ENCODE peak calls at places on chromosomes 3 and 15, in seven cellular contexts. E is AG04449, T is ovary, D is lower leg skin, I is HepG2, R is activated B cell treated with CpG ODN at 0.5 μM for 24 hours, O is adrenal gland. S is an unnamed sample.

GRCh38 chr3:126816956-126817777 is 113.1 kb downstream of the CHCHD6 start:
- DNase-seq in E (no peak), I (peak), R (no peak), D (no peak), O (peak), T (no peak), S (no peak)

GRCh38 chr3:196654691-196655090 is 15.2 kb downstream of the NRROS start:
- DNase-seq in D (no peak), E (no peak), T (no peak), R (no peak), O (no peak), I (no peak), S (no peak)

GRCh38 chr15:88658070-88658965 is 19.5 kb downstream of the ISG20 start:
- DNase-seq in R (no peak), D (no peak), E (no peak), I (no peak), O (no peak), T (no peak), S (no peak)

GRCh38 chr3:58508437-58508836 is 16.5 kb downstream of the KCTD6 start:
- DNase-seq in R (no peak), E (no peak), T (no peak), I (no peak), D (no peak), O (no peak), S (no peak)

GRCh38 chr3:25897019-25897418 is 107.1 kb downstream of the OXSM start:
- DNase-seq in E (no peak), O (peak), I (peak), T (no peak), D (no peak), R (no peak), S (no peak)

GRCh38 chr3:56747150-56747549 is 54.6 kb downstream of the ARHGEF3 start:
- DNase-seq in T (no peak), O (no peak), E (no peak), D (no peak), I (no peak), R (no peak), S (no peak)

GRCh38 chr3:48798998-48799397 is 48.7 kb downstream of the PRKAR2A start:
- DNase-seq in R (no peak), T (no peak), D (no peak), E (no peak), O (no peak), I (peak), S (no peak)

GRCh38 chr3:122893282-122893681 is 98.4 kb downstream of the SLC49A4 start:
- DNase-seq in D (no peak), I (peak), R (no peak), O (no peak), E (no peak), T (no peak), S (no peak)

GRCh38 chr3:98058244-98058960 is 23.3 kb upstream of the GABRR3 start:
- DNase-seq in R (no peak), E (no peak), D (no peak), T (no peak), I (no peak), O (no peak), S (no peak)

GRCh38 chr3:29183346-29184087 is 97.4 kb upstream of the RBMS3 start:
- DNase-seq in D (no peak), T (no peak), R (no peak), O (no peak), E (no peak), I (no peak), S (no peak)

GRCh38 chr15:90318591-90318990 is 33.5 kb upstream of the ZNF774 start:
- DNase-seq in R (no peak), I (no peak), E (no peak), O (no peak), D (no peak), T (no peak), S (peak)

GRCh38 chr3:18012933-18013332 is 270.5 kb upstream of the TBC1D5 start:
- DNase-seq in O (no peak), I (no peak), D (no peak), T (no peak), E (no peak), R (no peak), S (no peak)

GRCh38 chr3:192827208-192827607 is 90.4 kb downstream of the MB21D2 start:
- DNase-seq in O (no peak), D (no peak), E (no peak), R (no peak), T (no peak), I (no peak), S (no peak)

GRCh38 chr3:46496745-46497555 is 826 bp upstream of the RTP3 start:
- DNase-seq in T (no peak), R (no peak), E (no peak), O (peak), D (no peak), I (no peak), S (no peak)

GRCh38 chr3:11600501-11601282 is 43.0 kb downstream of the VGLL4 start:
- DNase-seq in I (peak), R (no peak), D (peak), T (peak), E (peak), O (peak), S (no peak)

GRCh38 chr3:15750879-15751278 is 46.9 kb downstream of the ANKRD28 start:
- DNase-seq in T (no peak), O (no peak), D (no peak), I (no peak), R (no peak), E (no peak), S (no peak)

GRCh38 chr3:129626744-129627349 is 20.4 kb upstream of the PLXND1 start:
- DNase-seq in I (peak), R (peak), E (no peak), D (no peak), T (peak), O (peak), S (peak)

GRCh38 chr3:129624347-129625070 is 18.0 kb upstream of the PLXND1 start:
- DNase-seq in E (no peak), D (no peak), I (no peak), R (no peak), O (peak), T (no peak), S (no peak)

GRCh38 chr3:129623447-129624118 is 17.1 kb upstream of the PLXND1 start:
- DNase-seq in T (peak), D (no peak), R (no peak), O (peak), I (no peak), E (no peak), S (no peak)

GRCh38 chr3:129627350-129628168 is 21.1 kb upstream of the PLXND1 start:
- DNase-seq in T (peak), R (peak), O (peak), E (no peak), D (no peak), I (peak), S (no peak)

GRCh38 chr3:129625071-129625874 is 18.8 kb upstream of the PLXND1 start:
- DNase-seq in D (no peak), I (no peak), R (no peak), O (no peak), T (peak), E (no peak), S (no peak)
- TF ChIP-seq CTCF in D (no peak), I (peak), R (no peak), O (no peak), T (no peak), E (no peak), S (no peak)

GRCh38 chr15:33160054-33160453 is 34.5 kb downstream of the FMN1 start:
- DNase-seq in T (no peak), D (no peak), R (no peak), E (no peak), O (no peak), I (no peak), S (no peak)
- TF ChIP-seq CTCF in T (no peak), D (no peak), R (no peak), E (no peak), O (no peak), I (no peak), S (no peak)

GRCh38 chr3:182843478-182843877 is 50.2 kb downstream of the ATP11B start:
- DNase-seq in I (no peak), E (no peak), R (no peak), T (no peak), O (no peak), D (no peak), S (no peak)

DNA sequence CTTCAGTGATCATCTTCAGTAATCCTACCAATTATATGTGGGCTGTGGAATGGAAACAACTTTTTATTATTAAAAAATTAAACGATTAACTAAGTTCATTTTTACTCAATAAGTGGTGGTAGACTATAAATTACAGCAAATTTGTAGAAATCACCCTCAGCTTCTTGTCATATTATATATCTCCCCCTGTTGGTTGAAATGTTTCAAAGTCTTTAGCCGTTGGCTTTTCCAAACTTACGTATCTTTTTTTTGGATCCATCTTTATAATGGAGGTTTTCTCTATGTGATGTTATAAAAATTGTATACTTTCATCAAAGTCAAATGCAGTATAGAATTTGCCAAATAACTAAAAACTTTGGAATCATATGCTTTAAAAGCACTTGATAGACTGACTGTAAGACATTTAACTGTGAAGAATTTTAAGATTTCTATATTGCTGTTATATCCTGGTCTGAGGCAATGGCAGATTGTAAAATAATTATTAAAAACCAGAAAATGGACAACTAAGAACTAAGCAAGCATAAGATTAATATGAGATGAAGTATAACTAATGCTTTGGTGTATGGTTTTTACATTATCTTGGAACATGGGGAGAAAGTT is 44.7 kb downstream of the ATP11B start:
- DNase-seq in D (no peak), I (peak), O (no peak), E (no peak), R (no peak), T (no peak), S (no peak)
- TF ChIP-seq CTCF in D (no peak), I (peak), O (peak), E (peak), R (no peak), T (no peak), S (peak)

GRCh38 chr15:64092075-64092820 is 1.4 kb downstream of the CIAO2A start:
- DNase-seq in R (no peak), O (no peak), I (peak), E (no peak), D (no peak), T (no peak), S (no peak)
- TF ChIP-seq CTCF in R (no peak), O (peak), I (peak), E (no peak), D (no peak), T (no peak), S (peak)

GRCh38 chr3:50371133-50371670 is 11.9 kb upstream of the TMEM115 start:
- DNase-seq in D (no peak), E (no peak), O (no peak), I (no peak), R (no peak), T (no peak), S (no peak)

GRCh38 chr3:50372349-50372748 is 13.0 kb upstream of the TMEM115 start:
- DNase-seq in I (no peak), R (no peak), E (no peak), D (no peak), T (no peak), O (no peak), S (no peak)

GRCh38 chr3:50373146-50373864 is 14.0 kb upstream of the TMEM115 start:
- DNase-seq in O (no peak), R (no peak), T (no peak), D (no peak), I (no peak), E (no peak), S (no peak)

GRCh38 chr3:50369271-50369670 is 9.9 kb upstream of the TMEM115 start:
- DNase-seq in O (no peak), T (no peak), E (no peak), I (no peak), D (no peak), R (no peak), S (no peak)

DNA sequence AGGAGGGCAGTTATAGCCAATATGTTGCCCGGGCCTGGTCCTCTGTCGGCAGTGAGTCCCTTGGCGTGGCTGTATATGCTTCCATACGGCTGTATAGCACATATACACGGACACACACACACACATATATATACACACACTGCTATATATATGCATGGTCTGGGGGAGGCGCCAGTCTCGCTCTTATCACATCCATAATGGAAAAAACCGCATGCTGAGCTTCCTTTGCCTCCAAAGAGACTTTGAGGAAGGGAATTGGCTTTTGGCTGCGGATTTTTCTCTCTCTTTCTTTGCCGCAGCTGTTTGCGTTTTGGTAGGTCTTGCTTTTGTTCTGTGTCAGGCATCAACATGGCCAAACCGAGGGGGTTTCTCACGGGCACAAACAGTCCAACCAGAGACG is 11.3 kb upstream of the TMEM115 start:
- DNase-seq in O (no peak), E (no peak), T (no peak), I (no peak), R (no peak), D (no peak), S (no peak)
- TF ChIP-seq CTCF in O (no peak), E (peak), T (no peak), I (peak), R (no peak), D (no peak), S (peak)

GRCh38 chr3:411183-411681 is 214.7 kb downstream of the CHL1 start:
- DNase-seq in D (no peak), I (no peak), R (no peak), O (no peak), T (no peak), E (no peak), S (no peak)

GRCh38 chr3:409011-409410 is 212.4 kb downstream of the CHL1 start:
- DNase-seq in R (no peak), D (no peak), O (no peak), T (no peak), I (no peak), E (no peak), S (no peak)

DNA sequence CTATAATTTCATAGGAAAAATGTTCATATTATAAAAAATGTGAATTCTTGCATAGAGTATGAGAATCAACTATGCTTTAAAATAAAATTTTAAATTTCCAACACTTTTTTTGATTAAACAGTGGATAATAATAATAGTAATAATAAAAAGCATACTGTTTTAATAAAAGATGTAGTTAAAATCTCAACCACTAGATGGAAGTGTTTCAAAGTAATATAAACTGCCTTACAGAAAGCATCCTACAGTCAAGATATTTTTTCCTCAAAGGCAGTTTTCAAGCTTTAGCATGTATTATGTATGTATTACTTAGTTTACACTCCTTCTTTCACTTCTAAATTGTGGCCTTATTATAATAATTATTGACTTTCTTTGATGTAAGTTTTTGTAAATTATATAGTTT is 217.5 kb downstream of the CHL1 start:
- DNase-seq in T (no peak), I (no peak), O (no peak), D (no peak), R (no peak), E (no peak), S (no peak)
- TF ChIP-seq CTCF in T (no peak), I (no peak), O (peak), D (no peak), R (no peak), E (no peak), S (peak)

GRCh38 chr3:112974178-112974517 is 755 bp downstream of the CD200R1 start:
- DNase-seq in E (no peak), O (no peak), T (no peak), D (no peak), I (no peak), R (no peak), S (no peak)

GRCh38 chr3:112976001-112976400 is 1.1 kb upstream of the CD200R1 start:
- DNase-seq in O (no peak), T (no peak), D (no peak), I (no peak), R (no peak), E (no peak), S (no peak)

GRCh38 chr3:112973325-112974177 is 1.4 kb downstream of the CD200R1 start:
- DNase-seq in R (no peak), T (no peak), I (no peak), E (no peak), O (no peak), D (no peak), S (no peak)

GRCh38 chr3:112974894-112975293 is at the start of gene CD200R1:
- DNase-seq in I (no peak), O (no peak), T (no peak), D (no peak), R (no peak), E (no peak), S (no peak)

GRCh38 chr3:112972158-112972557 is 2.7 kb downstream of the CD200R1 start:
- DNase-seq in I (no peak), E (no peak), D (no peak), O (no peak), R (no peak), T (no peak), S (no peak)
- TF ChIP-seq CTCF in I (no peak), E (no peak), D (no peak), O (no peak), R (no peak), T (no peak), S (no peak)

DNA sequence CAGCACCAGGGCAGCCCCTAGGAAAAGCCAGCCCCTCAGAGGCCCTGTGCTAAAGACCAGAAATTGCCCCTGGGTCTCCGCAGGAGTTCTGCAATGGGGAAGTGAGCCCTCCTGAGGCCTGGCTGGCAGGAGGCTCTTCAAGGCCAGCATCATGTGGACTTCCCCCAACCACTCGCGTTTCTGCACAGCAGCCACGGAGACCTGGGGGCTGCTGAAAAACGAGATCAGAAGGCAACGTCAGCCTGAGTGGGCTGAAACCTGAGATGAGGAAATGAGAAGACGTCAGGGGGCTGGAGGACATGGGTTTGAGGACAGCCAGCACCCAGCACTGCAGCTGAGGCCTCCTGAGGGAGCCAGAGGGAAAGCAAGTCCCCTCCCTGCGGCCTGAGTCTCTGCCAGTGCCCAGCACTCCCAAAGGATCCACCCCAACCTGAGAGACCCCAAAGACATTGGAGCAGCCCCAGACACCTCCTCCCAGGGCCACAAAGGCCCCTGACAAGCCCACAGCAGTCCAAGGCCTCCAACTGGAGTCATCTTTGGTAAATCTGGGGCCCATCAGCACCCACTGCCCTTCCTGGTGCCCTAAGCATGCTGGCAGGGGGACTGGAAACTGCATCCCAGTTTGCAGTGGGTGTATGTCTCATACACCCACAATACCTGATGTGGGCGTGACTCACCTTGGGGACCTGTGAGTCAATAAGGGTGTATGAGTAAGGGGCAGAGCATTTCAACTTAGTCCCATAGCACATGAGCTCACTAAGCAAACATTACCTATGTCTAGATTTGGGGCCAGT is 29.2 kb upstream of the CYP11A1 start:
- DNase-seq in D (no peak), I (peak), R (peak), T (no peak), E (no peak), O (no peak), S (no peak)
- TF ChIP-seq CTCF in D (no peak), I (peak), R (no peak), T (no peak), E (peak), O (no peak), S (no peak)